ENCODE peak calls at places on chromosomes 5 and 9, in seven cellular contexts. O is naive thymus-derived CD8-positive, alpha-beta T cell; C is HTR-8/SVneo; P is CD4-positive, alpha-beta memory T cell; E is GM13977; W is globus pallidus; Q is testis. D is an unnamed sample.

GRCh38 chr5:124754206-124754927 is 7.9 kb upstream of the ZNF608 start:
- DNase-seq in O (no peak), C (no peak), P (no peak), E (no peak), W (peak), Q (no peak), D (no peak)

GRCh38 chr5:38557309-38557710 is 864 bp upstream of the LIFR start:
- DNase-seq in O (no peak), C (no peak), P (no peak), E (no peak), W (no peak), Q (no peak), D (no peak)

GRCh38 chr9:76423216-76424177 is 29.3 kb upstream of the RFK start:
- DNase-seq in O (no peak), C (no peak), P (peak), E (no peak), W (no peak), Q (no peak), D (no peak)

GRCh38 chr9:2817987-2818386 is 25.9 kb downstream of the PUM3 start:
- DNase-seq in O (no peak), C (no peak), P (no peak), E (no peak), W (no peak), Q (no peak), D (no peak)

GRCh38 chr5:92527311-92528078 is 1053.5 kb downstream of the NR2F1-AS1 start:
- DNase-seq in O (no peak), C (no peak), P (no peak), E (no peak), W (no peak), Q (no peak), D (no peak)

GRCh38 chr9:98922721-98923435 is 20.8 kb upstream of the COL15A1 start:
- DNase-seq in O (no peak), C (no peak), P (no peak), E (no peak), W (peak), Q (no peak), D (no peak)

GRCh38 chr9:127942152-127943010 is 4.7 kb upstream of the DPM2 start:
- DNase-seq in O (peak), C (peak), P (peak), E (peak), W (no peak), Q (peak), D (no peak)

GRCh38 chr5:56155085-56155484 is 78.0 kb downstream of the ANKRD55 start:
- DNase-seq in O (no peak), C (no peak), P (no peak), E (no peak), W (no peak), Q (no peak), D (no peak)

GRCh38 chr9:33263936-33264472 is 504 bp downstream of the BAG1 start:
- DNase-seq in O (peak), C (peak), P (no peak), E (peak), W (peak), Q (peak), D (no peak)